ENCODE peak calls at places on chromosomes 11 and 22, in five cellular contexts. J is pancreas; Z is adipocyte; G is neural progenitor cell; O is CD4-positive, alpha-beta T cell. W is an unnamed sample. For H3K9me3, the result is how much of the 10 kb centered on the place peaks cover.

GRCh38 chr11:117478926-117479325 is 151.3 kb downstream of the CEP164 start:
- DNase-seq in G (no peak), O (no peak), J (no peak), Z (no peak), W (no peak)

GRCh38 chr11:12979928-12980689 is 29.0 kb upstream of the RASSF10 start:
- DNase-seq in J (no peak), G (no peak), O (no peak), Z (no peak), W (no peak)

GRCh38 chr11:93248602-93249001 is 50.8 kb upstream of the SLC36A4 start:
- DNase-seq in O (no peak), G (no peak), Z (peak), J (no peak), W (peak)

GRCh38 chr11:65440831-65441499 is 18.4 kb downstream of the NEAT1 start:
- DNase-seq in O (no peak), G (no peak), J (no peak), Z (peak), W (no peak)

GRCh38 chr22:36368359-36368983 is 19.3 kb downstream of the MYH9 start:
- DNase-seq in J (no peak), G (peak), O (no peak), Z (peak), W (peak)

GRCh38 chr22:32880906-32881596 is 79.5 kb downstream of the TIMP3 start:
- DNase-seq in O (no peak), J (no peak), Z (peak), G (no peak), W (peak)

GRCh38 chr11:68314203-68314885 is 2.0 kb downstream of the LRP5 start:
- DNase-seq in G (no peak), O (no peak), Z (no peak), J (peak), W (peak)

GRCh38 chr11:10413268-10413667 is 41.8 kb upstream of the AMPD3 start:
- DNase-seq in J (no peak), O (peak), G (no peak), Z (no peak), W (peak)

GRCh38 chr11:28962492-28962891 is 854.3 kb downstream of the METTL15 start:
- DNase-seq in Z (no peak), J (no peak), O (no peak), G (no peak), W (no peak)

GRCh38 chr22:21098099-21098671 is 52.4 kb downstream of the LRRC74B start:
- DNase-seq in J (no peak), Z (no peak), G (no peak), O (no peak), W (no peak)

GRCh38 chr11:67539588-67539987 is 16.3 kb upstream of the CABP2 start:
- DNase-seq in G (no peak), O (no peak), J (no peak), Z (no peak), W (peak)

GRCh38 chr11:66659785-66660184 is 17.9 kb downstream of the RBM4B start:
- DNase-seq in Z (no peak), J (no peak), O (no peak), G (no peak), W (no peak)

GRCh38 chr11:71499125-71499524 is 27.9 kb upstream of the KRTAP5-7 start:
- DNase-seq in Z (no peak), J (no peak), G (no peak), O (no peak), W (peak)

GRCh38 chr22:29727248-29727551 is 7.4 kb downstream of the CABP7 start:
- DNase-seq in G (peak), Z (peak), J (no peak), O (no peak), W (peak)

GRCh38 chr11:44426119-44426518 is 116.2 kb upstream of the ALX4 start:
- DNase-seq in G (no peak), O (no peak), Z (no peak), J (no peak), W (no peak)

GRCh38 chr22:31954535-31955326 is 10.4 kb downstream of the YWHAH start:
- DNase-seq in J (no peak), O (no peak), G (no peak), Z (no peak), W (no peak)

GRCh38 chr11:32809313-32809712 is 14.9 kb upstream of the CCDC73 start:
- DNase-seq in J (no peak), Z (peak), G (peak), O (no peak), W (peak)

GRCh38 chr22:49212466-49212865 is 615.2 kb downstream of the BRD1 start:
- DNase-seq in Z (no peak), J (peak), G (no peak), O (no peak), W (no peak)

GRCh38 chr11:129270471-129270870 is 78.3 kb upstream of the ARHGAP32 start:
- DNase-seq in O (no peak), J (no peak), G (no peak), Z (no peak), W (no peak)

GRCh38 chr22:25542231-25542630 is 22.2 kb upstream of the GRK3 start:
- DNase-seq in O (no peak), J (no peak), Z (no peak), G (no peak), W (no peak)

GRCh38 chr11:36622431-36623136 is 24.5 kb upstream of the RAG2 start:
- DNase-seq in Z (peak), J (no peak), G (peak), O (no peak), W (peak)

GRCh38 chr22:38086942-38087341 is 3.0 kb upstream of the SLC16A8 start:
- DNase-seq in Z (no peak), O (no peak), G (no peak), J (peak), W (no peak)

GRCh38 chr22:40046126-40046525 is 51.4 kb downstream of the FAM83F start:
- DNase-seq in G (no peak), O (no peak), J (no peak), Z (no peak), W (no peak)

GRCh38 chr11:9396310-9396709 is 11.9 kb downstream of the IPO7 start:
- DNase-seq in O (no peak), G (no peak), J (no peak), Z (no peak), W (no peak)

GRCh38 chr11:134510641-134511040 is 98.6 kb upstream of the B3GAT1 start:
- DNase-seq in G (no peak), J (no peak), O (no peak), Z (no peak), W (no peak)

GRCh38 chr22:31039393-31039792 is 41.7 kb upstream of the SMTN start:
- DNase-seq in J (no peak), G (no peak), O (no peak), Z (peak), W (no peak)

GRCh38 chr11:123470862-123471261 is 40.8 kb downstream of the GRAMD1B start:
- DNase-seq in J (no peak), Z (no peak), O (no peak), G (no peak), W (no peak)

GRCh38 chr22:41341990-41342389 is 39.8 kb upstream of the TEF start:
- DNase-seq in J (no peak), O (no peak), Z (no peak), G (no peak), W (no peak)
- H3K9me3 ChIP-seq in J (under half), O (under half), Z (under half), G (under half), W (under half)

DNA sequence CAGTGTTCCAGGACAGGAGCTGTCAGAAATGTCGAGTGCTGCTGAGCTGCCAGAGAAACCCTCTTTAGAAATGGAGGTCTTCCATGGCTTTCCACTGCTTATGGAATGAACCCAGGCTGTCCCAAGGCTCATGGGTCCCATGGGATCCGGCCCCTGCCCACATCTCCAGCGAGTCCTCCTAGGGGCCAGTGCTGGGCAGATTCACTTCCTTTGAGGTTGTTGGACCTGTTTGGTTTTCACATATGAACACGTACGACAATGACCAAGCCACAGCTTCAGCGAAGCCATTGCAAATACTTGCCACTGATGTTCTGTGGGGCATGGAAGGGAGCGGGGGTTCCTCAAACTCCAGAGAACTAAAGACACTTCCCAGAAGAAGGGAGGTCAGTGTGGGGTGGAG is 483.3 kb downstream of the TBC1D22A start:
- DNase-seq in Z (no peak), O (no peak), G (no peak), J (no peak), W (no peak)
- H3K9me3 ChIP-seq in Z (under half), O (under half), G (under half), J (under half), W (under half)

DNA sequence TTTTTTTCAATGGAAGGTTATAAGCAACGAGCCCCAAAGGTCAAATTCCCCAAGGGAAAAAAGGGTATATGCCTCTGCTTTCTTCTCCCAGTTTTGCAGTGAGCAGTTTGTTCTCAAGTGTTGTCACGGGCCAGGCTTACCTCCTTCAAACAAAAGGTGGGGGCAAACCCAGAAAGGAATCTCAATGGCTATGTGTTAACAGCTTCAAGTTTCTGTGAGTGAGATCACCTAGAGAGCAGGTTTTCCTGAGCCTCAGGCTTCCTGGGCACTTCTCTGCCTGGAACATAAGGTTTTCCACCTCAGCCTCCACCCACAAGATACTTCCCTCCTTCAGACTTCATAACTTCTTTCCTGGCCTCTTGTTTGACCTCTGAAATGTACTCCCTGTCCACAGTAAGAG is 38.2 kb upstream of the NAV2 start:
- DNase-seq in J (no peak), Z (no peak), O (no peak), G (no peak), W (no peak)
- H3K9me3 ChIP-seq in J (under half), Z (under half), O (under half), G (under half), W (under half)

DNA sequence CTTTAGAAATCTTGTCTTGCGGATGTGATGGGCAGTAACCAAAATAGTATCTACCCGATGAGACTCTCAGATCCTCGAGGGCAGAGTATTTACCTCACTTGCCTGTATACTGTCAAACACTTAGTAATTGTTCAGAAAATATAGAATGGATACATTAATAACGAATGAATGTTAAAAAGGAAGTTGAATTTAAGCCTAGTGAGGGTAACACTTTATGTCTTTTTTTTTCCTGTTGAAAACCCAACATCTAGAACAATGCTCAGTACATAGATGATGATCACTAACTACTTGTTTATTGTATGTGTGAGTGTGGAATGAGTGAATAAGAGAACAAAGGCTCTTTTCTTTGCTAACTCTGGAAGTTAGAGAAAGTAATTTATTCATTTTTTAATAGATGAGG is 195.7 kb downstream of the MIAT start:
- DNase-seq in Z (no peak), J (no peak), G (no peak), O (no peak), W (no peak)
- H3K9me3 ChIP-seq in Z (under half), J (under half), G (under half), O (under half), W (under half)

DNA sequence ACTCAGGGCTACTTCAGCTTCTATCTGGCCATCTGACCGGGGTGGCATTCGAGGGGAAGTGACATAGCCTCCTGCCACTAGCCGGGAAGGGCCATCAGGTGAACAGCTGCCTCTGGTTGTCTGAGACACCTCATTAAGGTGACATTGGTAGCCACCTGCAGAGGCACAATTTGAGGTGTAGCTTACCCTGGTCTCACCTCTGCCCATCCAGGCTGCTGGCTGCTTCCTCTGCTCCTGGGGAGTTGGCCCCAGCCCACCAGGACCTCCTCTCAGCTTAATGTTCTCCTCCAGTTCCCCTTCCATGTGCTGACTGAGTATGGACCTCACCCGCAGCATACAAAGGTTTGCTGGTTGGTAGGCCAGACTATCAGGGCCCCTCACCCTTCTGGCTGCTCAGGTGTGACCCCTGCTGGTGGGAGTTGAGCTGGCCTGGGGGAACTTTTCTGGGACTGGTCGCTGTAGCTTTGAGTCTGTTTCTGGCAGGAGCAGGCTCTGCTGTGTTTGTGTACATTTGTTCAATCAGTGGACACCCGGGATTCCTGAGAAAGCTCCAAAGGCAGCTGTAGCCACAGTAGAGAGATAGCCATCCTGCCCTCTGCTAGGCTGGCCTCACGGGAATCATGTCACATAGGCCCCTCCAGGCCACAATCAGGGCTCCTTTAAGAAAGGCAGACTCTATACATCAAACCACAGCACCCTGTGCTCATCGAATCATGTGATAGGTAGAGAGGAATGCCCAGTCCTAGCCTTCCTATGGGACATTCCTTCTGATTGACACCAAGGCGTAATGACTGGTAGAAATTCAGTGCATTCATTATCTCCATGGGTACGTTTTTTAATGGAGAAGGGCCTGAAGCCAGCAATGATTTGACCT is 295.1 kb upstream of the PLET1 start:
- DNase-seq in G (peak), J (peak), Z (peak), O (peak), W (peak)
- H3K9me3 ChIP-seq in G (under half), J (under half), Z (under half), O (under half), W (under half)